ENCODE peak calls at places on chromosome 22, in five cellular contexts. W is ovary, D is HepG2, G is SK-N-SH, O is A549. A is an unnamed sample. For H3K4me1, the result is how much of the 10 kb centered on the place peaks cover.

GRCh38 chr22:50169774-50170341 is 673 bp upstream of the PANX2 start:
- DNase-seq in O (no peak), G (peak), W (peak), D (no peak), A (no peak)

GRCh38 chr22:26648011-26648497 is 9.3 kb upstream of the MIAT start:
- DNase-seq in G (peak), W (no peak), O (no peak), D (no peak), A (no peak)

GRCh38 chr22:36986242-36986821 is 32.9 kb downstream of the TST start:
- DNase-seq in G (no peak), W (no peak), D (no peak), O (peak), A (no peak)

GRCh38 chr22:48370508-48371325 is 1457.0 kb downstream of the BRD1 start:
- DNase-seq in O (peak), D (no peak), G (no peak), W (no peak), A (no peak)

GRCh38 chr22:23137905-23138520 is 3.8 kb downstream of the RSPH14 start:
- DNase-seq in O (no peak), W (no peak), G (no peak), D (no peak), A (no peak)

GRCh38 chr22:20777420-20778177 is 3.7 kb downstream of the SERPIND1 start:
- DNase-seq in D (peak), W (no peak), G (no peak), O (peak), A (no peak)

GRCh38 chr22:19290400-19291217 is 910 bp downstream of the CLTCL1 start:
- DNase-seq in W (peak), O (no peak), D (peak), G (no peak), A (peak)

GRCh38 chr22:49134076-49134475 is 693.6 kb downstream of the BRD1 start:
- DNase-seq in G (no peak), W (no peak), O (no peak), D (no peak), A (no peak)

GRCh38 chr22:35430897-35431322 is 31.0 kb downstream of the MCM5 start:
- DNase-seq in O (peak), D (peak), W (peak), G (peak), A (peak)

GRCh38 chr22:48444320-48445112 is 1383.2 kb downstream of the BRD1 start:
- DNase-seq in O (no peak), W (no peak), G (no peak), D (no peak), A (no peak)

GRCh38 chr22:49514656-49515055 is 313.0 kb downstream of the BRD1 start:
- DNase-seq in O (no peak), G (no peak), W (no peak), D (no peak), A (no peak)

GRCh38 chr22:49930596-49931412 is 12.4 kb downstream of the CRELD2 start:
- DNase-seq in G (peak), D (peak), W (no peak), O (peak), A (no peak)

GRCh38 chr22:17597217-17597616 is 31.3 kb downstream of the ATP6V1E1 start:
- DNase-seq in D (no peak), O (no peak), W (no peak), G (no peak), A (no peak)

GRCh38 chr22:36753916-36754315 is 22.0 kb downstream of the IFT27 start:
- DNase-seq in G (no peak), D (no peak), O (no peak), W (no peak), A (no peak)

GRCh38 chr22:19554834-19555404 is 30.7 kb upstream of the CLDN5 start:
- DNase-seq in O (peak), W (no peak), G (peak), D (peak), A (no peak)

GRCh38 chr22:20130319-20130718 is 1.3 kb upstream of the ZDHHC8 start:
- DNase-seq in D (no peak), O (no peak), W (no peak), G (no peak), A (no peak)

GRCh38 chr22:38872831-38873248 is 824 bp upstream of the CBX6 start:
- DNase-seq in G (peak), O (peak), W (peak), D (no peak), A (peak)

GRCh38 chr22:22045576-22046335 is 63.2 kb upstream of the TOP3B start:
- DNase-seq in O (no peak), D (no peak), G (no peak), W (no peak), A (peak)

GRCh38 chr22:26722159-26722558 is 64.8 kb downstream of the MIAT start:
- DNase-seq in W (no peak), D (no peak), G (no peak), O (peak), A (no peak)

GRCh38 chr22:50525991-50526848 is 822 bp upstream of the SCO2 start:
- DNase-seq in W (peak), G (peak), D (peak), O (peak), A (no peak)

GRCh38 chr22:46352691-46353386 is 17.3 kb downstream of the TRMU start:
- DNase-seq in D (no peak), G (no peak), O (peak), W (no peak), A (no peak)

GRCh38 chr22:50074551-50075042 is 10.6 kb downstream of the MLC1 start:
- DNase-seq in D (no peak), W (no peak), O (no peak), G (peak), A (no peak)

GRCh38 chr22:20964090-20964798 is 2.8 kb upstream of the AIFM3 start:
- DNase-seq in O (no peak), D (no peak), W (no peak), G (peak), A (no peak)

GRCh38 chr22:17997456-17997855 is 26.9 kb downstream of the MICAL3 start:
- DNase-seq in G (no peak), D (no peak), O (peak), W (no peak), A (no peak)

GRCh38 chr22:38513063-38513462 is 7.0 kb upstream of the DDX17 start:
- DNase-seq in G (peak), W (no peak), D (peak), O (no peak), A (no peak)

GRCh38 chr22:17388235-17388634 is 19.0 kb downstream of the CECR2 start:
- DNase-seq in D (no peak), G (no peak), O (no peak), W (no peak), A (no peak)

GRCh38 chr22:16933274-16933923 is 74.6 kb downstream of the GAB4 start:
- DNase-seq in D (no peak), G (no peak), W (no peak), O (no peak), A (no peak)

GRCh38 chr22:40213478-40213877 is 35.8 kb downstream of the TNRC6B start:
- DNase-seq in G (peak), O (no peak), D (no peak), W (no peak), A (no peak)

GRCh38 chr22:19870153-19871022 is 15.7 kb upstream of the GNB1L start:
- DNase-seq in D (peak), G (no peak), O (no peak), W (peak), A (no peak)

GRCh38 chr22:39486951-39487825 is 14.9 kb upstream of the MIEF1 start:
- DNase-seq in W (no peak), O (no peak), D (no peak), G (no peak), A (no peak)

GRCh38 chr22:46777609-46777970 is 15.1 kb downstream of the TBC1D22A start:
- DNase-seq in G (no peak), O (no peak), W (no peak), D (no peak), A (no peak)

GRCh38 chr22:37345863-37346514 is 63.7 kb downstream of the CYTH4 start:
- DNase-seq in D (no peak), O (no peak), G (peak), W (peak), A (no peak)

DNA sequence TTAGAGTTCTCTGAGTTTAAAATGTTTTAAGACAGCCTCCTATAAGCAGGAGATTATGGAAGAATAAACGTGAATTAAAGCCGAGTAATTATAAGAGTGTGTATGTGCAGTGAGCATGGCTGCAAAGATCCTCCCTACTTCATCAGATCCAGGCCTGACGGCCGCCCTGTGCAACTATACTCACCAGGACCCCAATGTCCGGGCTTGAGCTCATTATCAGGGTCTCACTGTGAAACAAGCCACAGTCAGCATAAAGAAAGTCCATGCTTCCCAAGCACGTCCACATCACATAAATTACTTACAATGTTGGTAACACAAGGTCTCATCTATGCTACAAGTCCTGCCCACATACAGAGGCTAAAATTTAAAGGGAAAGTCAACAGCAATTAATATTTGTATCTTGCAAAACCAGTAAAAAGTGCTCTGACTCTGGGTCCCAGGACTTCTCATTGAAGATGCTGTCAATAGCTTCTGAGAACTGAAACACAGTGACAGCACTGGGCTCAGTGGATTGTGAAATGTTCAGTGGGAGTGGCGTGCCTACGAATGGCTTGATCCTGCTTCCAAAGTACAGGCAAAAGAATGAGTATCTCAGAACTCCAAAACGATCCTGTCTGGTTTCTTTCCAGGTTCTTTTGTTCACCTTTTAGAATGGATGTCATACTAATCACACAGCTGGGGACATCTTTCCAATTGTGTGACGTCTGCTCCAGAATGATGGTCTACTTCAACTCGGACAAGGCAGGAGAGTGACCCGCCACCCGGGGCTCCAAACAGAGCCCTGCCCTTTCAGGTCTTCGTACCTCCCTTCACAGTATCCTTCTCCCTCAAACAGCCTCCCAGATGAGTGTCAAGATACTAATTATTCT is 72.1 kb upstream of the ARFGAP3 start:
- DNase-seq in G (no peak), W (no peak), D (peak), O (no peak), A (no peak)
- H3K4me1 ChIP-seq in G (under half), W (under half), D (half or more), O (half or more), A (half or more)

GRCh38 chr22:28585324-28585723 is 94.3 kb downstream of the TTC28 start:
- DNase-seq in O (no peak), D (no peak), W (no peak), G (no peak), A (no peak)

GRCh38 chr22:28581020-28581419 is 98.6 kb downstream of the TTC28 start:
- DNase-seq in G (no peak), O (no peak), W (no peak), D (no peak), A (no peak)

DNA sequence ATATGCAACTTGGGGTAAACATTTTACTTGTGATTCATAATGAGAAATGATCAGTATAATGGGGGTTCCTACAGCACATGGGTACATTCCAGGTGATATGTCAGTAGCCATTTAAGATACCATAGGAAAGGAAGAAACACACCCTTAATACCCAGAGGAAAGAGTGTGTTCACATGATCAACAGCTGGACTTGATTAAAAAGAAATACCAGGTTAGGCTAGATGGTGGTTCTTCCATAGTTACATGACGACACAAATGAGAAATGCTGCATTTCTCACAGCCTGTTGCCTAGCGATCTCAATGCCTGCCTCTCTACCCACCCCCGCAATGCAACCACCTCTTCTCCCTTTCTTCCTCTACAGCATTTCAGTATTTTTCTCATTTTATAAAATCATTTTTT is 96.8 kb downstream of the TTC28 start:
- DNase-seq in D (no peak), G (peak), W (no peak), O (no peak), A (no peak)
- TF ChIP-seq EP300 in D (no peak), G (no peak), W (no peak), O (no peak), A (no peak)

GRCh38 chr22:25353516-25354445 is 134.3 kb downstream of the CRYBB2 start:
- DNase-seq in W (peak), O (no peak), D (no peak), G (no peak), A (no peak)
- H3K4me1 ChIP-seq in W (under half), O (under half), D (under half), G (under half), A (under half)

DNA sequence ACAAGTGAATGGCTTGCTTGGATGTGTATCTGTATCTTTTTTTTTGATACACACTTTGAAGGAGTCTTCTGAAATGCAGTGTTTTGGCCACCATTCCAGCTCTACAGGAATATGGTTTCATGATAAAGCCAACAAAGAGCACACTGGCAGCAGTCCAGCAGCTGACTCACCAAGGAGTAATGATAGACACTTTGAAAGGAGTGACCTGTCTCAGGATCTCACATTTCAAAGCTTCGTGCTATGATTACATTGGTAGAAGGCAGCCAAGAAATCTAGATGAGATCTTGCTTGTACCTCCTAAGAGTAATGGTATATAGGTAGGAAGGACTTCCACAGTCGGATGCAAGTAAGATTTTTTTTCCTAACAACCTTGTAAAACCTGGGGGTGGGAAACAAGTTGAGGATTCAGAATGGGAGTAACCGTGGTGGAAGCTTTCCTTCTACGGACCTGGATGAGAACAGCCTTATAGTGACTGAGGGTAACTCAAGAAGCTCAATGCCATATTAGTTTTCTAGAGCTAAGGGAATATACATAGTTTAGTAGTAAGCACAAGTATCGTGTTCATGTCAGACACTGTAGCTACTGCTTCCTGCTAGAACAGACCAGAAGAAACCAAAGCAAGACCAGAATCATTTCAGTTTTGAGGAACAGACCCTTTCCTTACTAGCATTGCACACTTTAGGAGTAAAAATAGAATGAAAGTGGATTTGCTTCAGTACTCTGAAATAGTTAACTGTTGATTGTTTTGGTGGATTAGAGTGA is 25.0 kb downstream of the MTMR3 start:
- DNase-seq in W (peak), O (peak), D (peak), G (peak), A (no peak)
- TF ChIP-seq EP300 in W (no peak), O (no peak), D (no peak), G (no peak), A (no peak)

GRCh38 chr22:45200230-45200629 is 36.5 kb downstream of the NUP50 start:
- DNase-seq in G (no peak), O (no peak), D (no peak), W (no peak), A (no peak)

GRCh38 chr22:45201678-45202332 is 38.1 kb downstream of the NUP50 start:
- DNase-seq in D (no peak), W (no peak), G (no peak), O (peak), A (no peak)

GRCh38 chr22:45202333-45203149 is 38.2 kb downstream of the KIAA0930 start:
- DNase-seq in W (no peak), D (no peak), G (no peak), O (no peak), A (no peak)

GRCh38 chr22:45199723-45200122 is 36.0 kb downstream of the NUP50 start:
- DNase-seq in D (no peak), W (no peak), G (peak), O (no peak), A (no peak)

GRCh38 chr22:45200862-45201511 is 37.3 kb downstream of the NUP50 start:
- DNase-seq in G (peak), O (no peak), D (no peak), W (no peak), A (no peak)
- H3K4me1 ChIP-seq in G (under half), O (under half), D (under half), W (under half), A (under half)

GRCh38 chr22:44139773-44140172 is 41.0 kb upstream of the PARVG start:
- DNase-seq in W (no peak), G (no peak), O (no peak), D (no peak), A (no peak)

GRCh38 chr22:44143596-44143995 is 37.1 kb upstream of the PARVG start:
- DNase-seq in D (no peak), G (no peak), W (no peak), O (no peak), A (no peak)

GRCh38 chr22:44143117-44143495 is 37.6 kb upstream of the PARVG start:
- DNase-seq in D (no peak), W (no peak), O (no peak), G (no peak), A (no peak)

GRCh38 chr22:44144046-44144569 is 36.6 kb upstream of the PARVG start:
- DNase-seq in O (no peak), G (no peak), D (no peak), W (no peak), A (no peak)

GRCh38 chr22:44142421-44143116 is 38.2 kb upstream of the PARVG start:
- DNase-seq in G (no peak), W (no peak), D (no peak), O (no peak), A (no peak)
- TF ChIP-seq EP300 in G (no peak), W (no peak), D (no peak), O (no peak), A (no peak)

GRCh38 chr22:41468381-41469217 is at the start of the genes ACO2 and PHF5A:
- DNase-seq in W (peak), D (peak), G (peak), O (peak), A (peak)

GRCh38 chr22:41474878-41475451 is 6.0 kb downstream of the ACO2 start:
- DNase-seq in W (no peak), D (peak), G (no peak), O (no peak), A (no peak)

GRCh38 chr22:41471606-41472005 is 2.7 kb downstream of the ACO2 start:
- DNase-seq in G (no peak), W (no peak), D (no peak), O (no peak), A (no peak)

GRCh38 chr22:41469218-41469851 is 418 bp downstream of the ACO2 start:
- DNase-seq in G (no peak), O (no peak), D (no peak), W (no peak), A (no peak)
- H3K4me1 ChIP-seq in G (under half), O (under half), D (half or more), W (under half), A (half or more)

DNA sequence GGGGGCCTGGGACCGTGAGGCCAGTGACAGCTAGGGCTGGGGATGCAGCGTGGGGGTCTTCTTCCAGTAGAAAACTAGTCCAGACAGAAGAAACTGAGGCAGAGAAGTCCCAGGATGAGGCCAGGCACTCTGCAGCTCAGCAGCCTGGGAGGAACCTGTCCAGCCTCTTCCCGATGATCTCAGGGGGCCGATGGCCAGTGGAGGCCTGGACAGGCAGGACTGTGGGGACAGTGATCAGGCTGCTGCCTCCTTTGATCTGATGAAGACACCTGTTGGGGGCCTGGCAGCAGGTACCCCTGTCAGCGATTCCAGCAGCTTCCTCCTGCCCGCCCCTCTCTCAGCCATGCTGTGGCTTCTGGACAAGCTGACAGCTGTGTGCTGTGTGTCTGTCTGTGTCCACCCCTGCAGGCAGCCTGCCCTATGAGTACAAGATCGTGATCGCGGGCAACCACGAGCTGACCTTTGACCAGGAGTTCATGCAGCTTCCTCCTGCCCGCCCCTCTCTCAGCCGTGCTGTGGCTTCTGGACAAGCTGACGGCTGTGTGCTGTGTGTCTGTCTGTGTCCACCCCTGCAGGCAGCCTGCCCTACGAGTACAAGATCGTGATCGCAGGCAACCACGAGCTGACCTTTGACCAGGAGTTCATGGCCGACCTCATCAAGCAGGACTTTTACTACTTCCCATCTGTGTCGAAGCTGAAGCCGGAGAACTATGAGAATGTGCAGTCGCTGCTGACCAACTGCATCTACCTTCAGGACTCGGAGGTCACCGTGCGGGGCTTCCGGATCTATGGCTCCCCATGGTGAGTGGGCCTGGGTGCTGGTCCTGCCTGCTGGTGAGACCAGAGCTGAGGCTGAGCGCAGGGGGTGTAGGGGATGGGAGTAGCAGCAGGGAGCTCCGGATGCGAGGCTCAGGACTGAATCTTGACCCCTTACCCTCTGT is 62.6 kb downstream of the MPPED1 start:
- DNase-seq in G (no peak), W (no peak), D (peak), O (no peak), A (no peak)
- TF ChIP-seq EP300 in G (no peak), W (no peak), D (no peak), O (no peak), A (no peak)